ENCODE peak calls at places on chromosomes 16 and 17, in nine cellular contexts. Q, A, J, K, V, H, R, E and Z are unnamed samples.

GRCh38 chr17:4498461-4499397 is at the start of gene SPNS2:
- DNase-seq in E (peak; percentile 29), R (peak; percentile 63), K (peak; percentile 74), H (peak; percentile 62), V (peak; percentile 85), Q (peak; percentile 83), J (no peak), A (peak; percentile 39), Z (no peak)

GRCh38 chr16:78230832-78231231 is 131.4 kb downstream of the WWOX start:
- DNase-seq in K (no peak), R (no peak), J (peak; percentile 3), A (no peak), Q (no peak), E (peak; percentile 8), V (no peak), H (no peak), Z (no peak)

GRCh38 chr16:50276801-50277560 is 10.6 kb downstream of the ADCY7 start:
- DNase-seq in A (no peak), E (no peak), K (peak; percentile 1), V (no peak), H (no peak), Q (no peak), J (no peak), R (no peak), Z (no peak)

GRCh38 chr16:87499189-87499486 is 6.3 kb upstream of the ZCCHC14 start:
- DNase-seq in A (no peak), H (no peak), K (no peak), V (no peak), R (no peak), Q (no peak), E (peak; percentile 82), J (peak; percentile 84), Z (no peak)

GRCh38 chr16:80602894-80603293 is 62.1 kb downstream of the DYNLRB2 start:
- DNase-seq in H (no peak), Q (no peak), A (no peak), K (no peak), V (no peak), R (peak; percentile 33), J (no peak), E (peak; percentile 6), Z (no peak)

GRCh38 chr16:29820730-29821662 is 734 bp downstream of the MVP start:
- DNase-seq in V (no peak), A (peak; percentile 35), Q (peak; percentile 76), R (no peak), K (peak; percentile 78), J (no peak), E (no peak), H (peak; percentile 23), Z (no peak)

GRCh38 chr17:81902023-81902652 is at the start of gene NPB:
- DNase-seq in J (no peak), A (no peak), R (no peak), V (no peak), E (no peak), H (peak; percentile 5), Q (no peak), K (peak; percentile 56), Z (peak; percentile 59)

GRCh38 chr16:57444711-57445110 is 2.5 kb downstream of the CIAPIN1 start:
- DNase-seq in J (peak; percentile 20), V (no peak), Q (no peak), H (no peak), R (no peak), E (peak; percentile 20), A (no peak), K (no peak), Z (no peak)

GRCh38 chr17:82297280-82297803 is 20.1 kb downstream of the CD7 start:
- DNase-seq in A (peak; percentile 82), V (peak; percentile 71), K (peak; percentile 83), E (no peak), J (peak; percentile 80), Q (peak; percentile 96), H (peak; percentile 67), R (peak; percentile 71), Z (peak; percentile 94)

GRCh38 chr17:63647065-63647725 is 25.0 kb downstream of the MAP3K3 start:
- DNase-seq in K (no peak), Q (no peak), E (peak; percentile 82), A (no peak), J (peak; percentile 95), H (no peak), V (no peak), R (peak; percentile 38), Z (no peak)

GRCh38 chr17:82092995-82093751 is 4.9 kb downstream of the FASN start:
- DNase-seq in K (no peak), A (no peak), V (no peak), Q (peak; percentile 34), R (no peak), J (no peak), E (no peak), H (no peak), Z (no peak)

GRCh38 chr16:53061701-53062159 is 6.9 kb downstream of the CHD9 start:
- DNase-seq in V (peak; percentile 87), A (no peak), Q (no peak), J (no peak), R (no peak), H (no peak), E (no peak), K (no peak), Z (no peak)

GRCh38 chr16:16014329-16015224 is 65.2 kb downstream of the ABCC1 start:
- DNase-seq in E (peak; percentile 62), A (no peak), Q (peak; percentile 86), J (peak; percentile 34), K (peak; percentile 65), R (peak; percentile 75), H (peak; percentile 71), V (no peak), Z (no peak)

GRCh38 chr16:55062446-55062845 is 131.8 kb downstream of the IRX5 start:
- DNase-seq in J (no peak), V (no peak), K (no peak), A (no peak), H (no peak), E (peak; percentile 4), R (no peak), Q (no peak), Z (no peak)

GRCh38 chr17:15291674-15292361 is 26.7 kb upstream of the PMP22 start:
- DNase-seq in K (no peak), H (peak; percentile 23), Q (no peak), V (no peak), E (peak; percentile 46), A (no peak), R (peak; percentile 31), J (peak; percentile 85), Z (no peak)

GRCh38 chr16:88667496-88667895 is 4.6 kb upstream of the MVD start:
- DNase-seq in A (no peak), J (no peak), K (no peak), R (peak; percentile 36), E (no peak), H (no peak), Q (no peak), V (no peak), Z (no peak)

GRCh38 chr17:81825841-81826471 is 7.1 kb downstream of the MCRIP1 start:
- DNase-seq in Q (no peak), V (no peak), H (no peak), E (no peak), K (no peak), J (no peak), A (no peak), R (no peak), Z (no peak)

GRCh38 chr16:56776562-56776961 is 46.6 kb downstream of the NUP93 start:
- DNase-seq in E (no peak), J (no peak), V (no peak), R (peak; percentile 39), H (no peak), A (no peak), K (peak; percentile 58), Q (peak; percentile 44), Z (no peak)

GRCh38 chr17:70171159-70171558 is 1.8 kb downstream of the KCNJ2 start:
- DNase-seq in A (no peak), E (no peak), Q (no peak), K (no peak), R (no peak), V (no peak), H (no peak), J (no peak), Z (no peak)

GRCh38 chr17:41492351-41492750 is 2.6 kb upstream of the KRT36 start:
- DNase-seq in Q (no peak), E (peak; percentile 33), K (peak; percentile 51), J (no peak), H (no peak), A (no peak), V (no peak), R (no peak), Z (no peak)

GRCh38 chr16:17305694-17306093 is 165.1 kb downstream of the XYLT1 start:
- DNase-seq in H (no peak), V (no peak), J (no peak), K (no peak), Q (no peak), R (no peak), E (no peak), A (no peak), Z (no peak)

GRCh38 chr17:6654816-6655731 is 3.5 kb downstream of the C17orf100 start:
- DNase-seq in K (no peak), E (no peak), A (no peak), J (no peak), Q (no peak), R (no peak), H (no peak), V (no peak), Z (no peak)

GRCh38 chr17:31568140-31568938 is 176.9 kb downstream of the RAB11FIP4 start:
- DNase-seq in Q (peak; percentile 81), R (no peak), J (no peak), V (no peak), A (no peak), H (no peak), K (no peak), E (no peak), Z (no peak)

GRCh38 chr17:7915611-7916382 is at the start of gene RNF227:
- DNase-seq in R (peak; percentile 95), Q (peak; percentile 95), V (peak; percentile 83), J (peak; percentile 92), A (peak; percentile 72), E (peak; percentile 96), K (peak; percentile 96), H (peak; percentile 94), Z (peak; percentile 93)
- H3K4me1 ChIP-seq in R (no peaks in the 10 kb centered on the region), Q (peaks cover 21% of the 10 kb centered on the region), V (peaks cover 39% of the 10 kb centered on the region), J (peaks cover 21% of the 10 kb centered on the region), A (peaks cover 30% of the 10 kb centered on the region), E (peaks cover 12% of the 10 kb centered on the region), K (peaks cover 4% of the 10 kb centered on the region), H (peaks cover 21% of the 10 kb centered on the region), Z (peaks cover 14% of the 10 kb centered on the region)

GRCh38 chr17:78723001-78723796 is 58.9 kb downstream of the CYTH1 start:
- DNase-seq in K (peak; percentile 81), E (peak; percentile 45), J (peak; percentile 16), V (no peak), R (no peak), Q (peak; percentile 68), H (peak; percentile 74), A (no peak), Z (no peak)
- H3K4me3 ChIP-seq in K (peak overlapping the region; percentile 6), E (no peak overlapping the region), J (peak overlapping the region; percentile 45), V (peak overlapping the region; percentile 52), R (no peak overlapping the region), Q (peak overlapping the region; percentile 54), H (peak overlapping the region; percentile 43), A (peak overlapping the region; percentile 8), Z (no peak overlapping the region)

GRCh38 chr17:16617481-16618060 is 36.1 kb downstream of the ZNF624 start:
- DNase-seq in K (no peak), R (no peak), A (no peak), V (no peak), H (no peak), Q (no peak), J (no peak), E (no peak), Z (no peak)
- H3K9me3 ChIP-seq in K (no peaks in the 10 kb centered on the region), R (peaks cover 60% of the 10 kb centered on the region), A (peaks cover 17% of the 10 kb centered on the region), V (peaks cover 37% of the 10 kb centered on the region), H (peaks cover 38% of the 10 kb centered on the region), Q (peaks cover 70% of the 10 kb centered on the region), J (peaks cover 37% of the 10 kb centered on the region), E (peaks cover 35% of the 10 kb centered on the region), Z (peaks cover 25% of the 10 kb centered on the region)

GRCh38 chr17:49748791-49749190 is 15.1 kb downstream of the FAM117A start:
- DNase-seq in H (no peak), K (no peak), J (no peak), V (peak; percentile 90), E (no peak), Q (no peak), A (peak; percentile 49), R (peak; percentile 59), Z (no peak)
- H3K4me1 ChIP-seq in H (peaks cover 15% of the 10 kb centered on the region), K (no peaks in the 10 kb centered on the region), J (no peaks in the 10 kb centered on the region), V (peaks cover 93% of the 10 kb centered on the region), E (no peaks in the 10 kb centered on the region), Q (no peaks in the 10 kb centered on the region), A (peaks cover 90% of the 10 kb centered on the region), R (peaks cover 4% of the 10 kb centered on the region), Z (no peaks in the 10 kb centered on the region)